ENCODE peak calls at places on chromosomes 13 and 19, in four cellular contexts. One of them, this sample, is unnamed.

GRCh38 chr13:91399189-91400093 is 1.0 kb downstream of the GPC5 start:
- DNase-seq in neuronal stem cell: no peak
- DNase-seq in H1: no peak
- DNase-seq in trophoblast cell: no peak
- DNase-seq in this sample: no peak

GRCh38 chr13:20182231-20182846 is 10.4 kb downstream of the GJB2 start:
- DNase-seq in neuronal stem cell: peak; percentile 74
- DNase-seq in H1: no peak
- DNase-seq in trophoblast cell: peak; percentile 38
- DNase-seq in this sample: peak; percentile 75

GRCh38 chr13:113406321-113407102 is 42.6 kb upstream of the GRTP1 start:
- DNase-seq in neuronal stem cell: no peak
- DNase-seq in H1: no peak
- DNase-seq in trophoblast cell: no peak
- DNase-seq in this sample: no peak

GRCh38 chr19:36254848-36255247 is 39.9 kb downstream of the ZNF146 start:
- DNase-seq in neuronal stem cell: no peak
- DNase-seq in H1: no peak
- DNase-seq in trophoblast cell: no peak
- DNase-seq in this sample: no peak

GRCh38 chr13:73096173-73097117 is 37.6 kb downstream of the KLF5 start:
- DNase-seq in neuronal stem cell: no peak
- DNase-seq in H1: no peak
- DNase-seq in trophoblast cell: peak; percentile 83
- DNase-seq in this sample: no peak

GRCh38 chr13:94641432-94641941 is 39.8 kb downstream of the GPR180 start:
- DNase-seq in neuronal stem cell: no peak
- DNase-seq in H1: no peak
- DNase-seq in trophoblast cell: peak; percentile 5
- DNase-seq in this sample: peak; percentile 84

GRCh38 chr13:41271456-41272285 is 8.3 kb upstream of the MTRF1 start:
- DNase-seq in neuronal stem cell: no peak
- DNase-seq in H1: no peak
- DNase-seq in trophoblast cell: no peak
- DNase-seq in this sample: no peak

GRCh38 chr19:1631557-1632100 is 20.8 kb downstream of the TCF3 start:
- DNase-seq in neuronal stem cell: no peak
- DNase-seq in H1: no peak
- DNase-seq in trophoblast cell: no peak
- DNase-seq in this sample: no peak

GRCh38 chr13:52164989-52165388 is 5.6 kb upstream of the NEK3 start:
- DNase-seq in neuronal stem cell: no peak
- DNase-seq in H1: no peak
- DNase-seq in trophoblast cell: no peak
- DNase-seq in this sample: no peak

GRCh38 chr13:39515231-39515630 is 87.8 kb downstream of the LHFPL6 start:
- DNase-seq in neuronal stem cell: no peak
- DNase-seq in H1: no peak
- DNase-seq in trophoblast cell: no peak
- DNase-seq in this sample: no peak

GRCh38 chr13:39512687-39513086 is 90.3 kb downstream of the LHFPL6 start:
- DNase-seq in neuronal stem cell: no peak
- DNase-seq in H1: no peak
- DNase-seq in trophoblast cell: peak; percentile 61
- DNase-seq in this sample: no peak

GRCh38 chr13:39510296-39510695 is 92.7 kb downstream of the LHFPL6 start:
- DNase-seq in neuronal stem cell: no peak
- DNase-seq in H1: no peak
- DNase-seq in trophoblast cell: peak; percentile 50
- DNase-seq in this sample: no peak

GRCh38 chr13:39516140-39516539 is 86.9 kb downstream of the LHFPL6 start:
- DNase-seq in neuronal stem cell: no peak
- DNase-seq in H1: no peak
- DNase-seq in trophoblast cell: no peak
- DNase-seq in this sample: no peak
- H3K4me3 ChIP-seq in neuronal stem cell: no peak overlapping the region
- H3K4me3 ChIP-seq in H1: no peak overlapping the region
- H3K4me3 ChIP-seq in trophoblast cell: no peak overlapping the region
- H3K4me3 ChIP-seq in this sample: no peak overlapping the region

GRCh38 chr19:45682117-45682516 is 9.6 kb downstream of the SNRPD2 start:
- DNase-seq in neuronal stem cell: no peak
- DNase-seq in H1: no peak
- DNase-seq in trophoblast cell: no peak
- DNase-seq in this sample: no peak
- H3K27me3 ChIP-seq in neuronal stem cell: peaks cover 18% of the 10 kb centered on the region
- H3K27me3 ChIP-seq in H1: no peaks in the 10 kb centered on the region
- H3K27me3 ChIP-seq in trophoblast cell: no peaks in the 10 kb centered on the region
- H3K27me3 ChIP-seq in this sample: peaks cover 17% of the 10 kb centered on the region

DNA sequence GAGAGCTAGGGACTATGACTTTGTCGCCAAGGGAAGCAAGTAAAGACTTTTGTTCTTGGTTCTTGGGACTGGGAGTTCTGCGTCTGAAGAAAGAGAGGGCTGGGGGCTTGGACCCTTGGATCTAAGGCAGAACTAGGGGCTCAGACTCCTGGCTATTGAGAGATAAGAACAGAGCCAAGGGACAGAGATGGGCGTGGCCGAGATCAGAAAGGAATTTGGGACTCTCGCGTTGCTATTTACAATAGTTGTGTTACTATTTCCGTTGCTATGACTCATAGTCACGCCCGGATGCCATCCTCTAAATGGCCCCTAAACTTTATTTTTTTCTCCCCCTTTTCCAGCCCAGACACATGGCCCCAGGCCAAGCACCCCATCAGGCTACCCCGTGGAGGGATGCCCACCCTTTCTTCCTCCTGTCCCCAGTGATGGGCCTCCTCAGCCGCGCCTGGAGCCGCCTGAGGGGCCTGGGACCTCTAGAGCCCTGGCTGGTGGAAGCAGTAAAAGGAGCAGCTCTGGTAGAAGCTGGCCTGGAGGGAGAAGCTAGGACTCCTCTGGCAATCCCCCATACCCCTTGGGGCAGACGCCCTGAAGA is 759 bp downstream of the PPP1R15A start:
- DNase-seq in neuronal stem cell: peak; percentile 84
- DNase-seq in H1: peak; percentile 49
- DNase-seq in trophoblast cell: peak; percentile 83
- DNase-seq in this sample: peak; percentile 93
- H2BK12ac ChIP-seq in neuronal stem cell: no peak overlapping the region
- H2BK12ac ChIP-seq in H1: peak overlapping the region; percentile 64
- H2BK12ac ChIP-seq in trophoblast cell: peak overlapping the region; percentile 17
- H2BK12ac ChIP-seq in this sample: peak overlapping the region; percentile 95

DNA sequence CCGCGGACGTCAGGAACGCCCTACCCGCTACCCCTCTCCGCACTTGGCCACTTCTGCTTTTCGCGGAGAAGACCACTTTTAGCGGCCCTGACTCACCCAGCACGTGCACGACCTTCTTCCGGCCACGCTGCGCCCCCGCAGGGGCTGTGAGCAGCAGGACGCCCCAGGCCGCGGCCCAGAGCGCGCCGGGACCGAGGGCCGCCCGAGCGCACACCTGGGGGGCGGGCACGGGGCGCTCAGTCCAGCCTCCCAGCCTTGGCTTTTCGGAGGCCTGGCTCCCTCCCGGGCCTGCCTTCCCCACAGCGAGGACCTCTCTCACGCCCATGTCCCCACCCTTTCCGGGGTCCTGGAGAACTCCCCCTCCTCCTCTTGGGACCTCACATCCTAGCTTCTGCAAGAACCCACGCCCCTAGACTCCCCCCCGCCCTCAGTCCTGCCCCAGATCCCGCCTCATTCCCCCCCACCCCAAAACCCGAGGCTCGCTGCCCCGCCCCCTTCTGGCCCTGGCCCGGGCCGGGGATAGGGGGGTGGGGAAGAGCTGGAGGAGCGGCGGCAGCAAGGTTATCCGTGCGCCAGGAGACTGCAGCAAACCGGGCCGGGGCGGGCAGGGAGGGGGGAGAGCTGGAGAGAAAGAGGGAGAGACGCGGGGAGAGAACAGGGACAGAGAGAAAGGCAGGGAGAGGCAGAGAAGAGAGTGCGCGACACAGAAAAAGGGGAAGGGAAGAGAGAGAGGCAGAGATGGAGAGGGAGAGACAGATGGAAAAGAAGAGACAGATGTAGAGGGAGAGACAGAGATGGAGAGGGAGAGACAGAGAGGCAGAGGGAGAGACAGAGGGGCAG is 11.5 kb downstream of the TM6SF2 start:
- DNase-seq in neuronal stem cell: peak; percentile 75
- DNase-seq in H1: peak; percentile 53
- DNase-seq in trophoblast cell: no peak
- DNase-seq in this sample: no peak
- H3K4me3 ChIP-seq in neuronal stem cell: peak overlapping the region; percentile 39
- H3K4me3 ChIP-seq in H1: peak overlapping the region; percentile 58
- H3K4me3 ChIP-seq in trophoblast cell: no peak overlapping the region
- H3K4me3 ChIP-seq in this sample: peak overlapping the region; percentile 16

GRCh38 chr19:13027031-13027430 is 31.8 kb downstream of the NFIX start:
- DNase-seq in neuronal stem cell: no peak
- DNase-seq in H1: no peak
- DNase-seq in trophoblast cell: no peak
- DNase-seq in this sample: no peak
- H3K27me3 ChIP-seq in neuronal stem cell: peaks cover 99% of the 10 kb centered on the region
- H3K27me3 ChIP-seq in H1: peaks cover 87% of the 10 kb centered on the region
- H3K27me3 ChIP-seq in trophoblast cell: peaks cover 88% of the 10 kb centered on the region
- H3K27me3 ChIP-seq in this sample: no peaks in the 10 kb centered on the region

DNA sequence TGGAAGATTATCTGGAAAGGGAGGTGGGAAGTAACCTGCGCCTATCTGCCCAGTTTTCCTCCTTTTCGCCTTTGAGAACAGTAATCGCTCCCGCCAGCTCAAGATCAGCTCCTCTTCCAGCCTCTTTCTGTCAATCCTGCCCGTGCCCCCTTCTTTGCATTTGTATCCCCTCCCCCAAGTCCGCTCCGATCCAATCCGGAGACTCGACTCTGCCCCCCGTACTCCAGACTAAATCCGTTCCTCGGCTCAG is 327 bp upstream of the RAB4B start:
- DNase-seq in neuronal stem cell: no peak
- DNase-seq in H1: no peak
- DNase-seq in trophoblast cell: no peak
- DNase-seq in this sample: no peak
- H2BK12ac ChIP-seq in neuronal stem cell: no peak overlapping the region
- H2BK12ac ChIP-seq in H1: peak overlapping the region; percentile 95
- H2BK12ac ChIP-seq in trophoblast cell: peak overlapping the region; percentile 26
- H2BK12ac ChIP-seq in this sample: no peak overlapping the region

GRCh38 chr13:110301606-110302131 is 5.3 kb downstream of the COL4A1 start:
- DNase-seq in neuronal stem cell: no peak
- DNase-seq in H1: no peak
- DNase-seq in trophoblast cell: peak; percentile 58
- DNase-seq in this sample: peak; percentile 85
- H3K4me3 ChIP-seq in neuronal stem cell: no peak overlapping the region
- H3K4me3 ChIP-seq in H1: no peak overlapping the region
- H3K4me3 ChIP-seq in trophoblast cell: no peak overlapping the region
- H3K4me3 ChIP-seq in this sample: no peak overlapping the region

GRCh38 chr13:30133976-30134375 is 173.4 kb downstream of the KATNAL1 start:
- DNase-seq in neuronal stem cell: no peak
- DNase-seq in H1: no peak
- DNase-seq in trophoblast cell: no peak
- DNase-seq in this sample: peak; percentile 81
- H3K27me3 ChIP-seq in neuronal stem cell: no peaks in the 10 kb centered on the region
- H3K27me3 ChIP-seq in H1: no peaks in the 10 kb centered on the region
- H3K27me3 ChIP-seq in trophoblast cell: no peaks in the 10 kb centered on the region
- H3K27me3 ChIP-seq in this sample: peaks cover 25% of the 10 kb centered on the region

DNA sequence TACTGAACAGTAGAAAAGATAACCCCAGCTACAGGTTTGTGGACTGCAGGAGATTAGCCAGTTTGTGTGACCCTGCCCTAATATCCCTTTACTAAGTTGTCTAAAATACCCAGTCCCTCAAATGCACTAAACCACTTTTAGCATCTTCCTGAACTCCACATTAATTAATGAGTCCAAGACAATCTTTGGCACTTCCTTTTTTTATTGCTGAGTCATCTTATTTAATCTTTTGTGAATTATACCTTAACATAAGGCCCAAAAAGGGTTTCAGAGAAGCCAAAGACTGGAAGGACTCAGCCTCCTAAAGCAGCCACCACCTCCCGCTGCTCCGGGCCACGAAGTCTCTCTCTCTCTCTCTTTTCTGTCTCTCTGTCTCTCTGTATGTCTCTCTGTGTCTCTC is 48.8 kb upstream of the PDCD5 start:
- DNase-seq in neuronal stem cell: no peak
- DNase-seq in H1: no peak
- DNase-seq in trophoblast cell: no peak
- DNase-seq in this sample: no peak
- H2BK12ac ChIP-seq in neuronal stem cell: no peak overlapping the region
- H2BK12ac ChIP-seq in H1: no peak overlapping the region
- H2BK12ac ChIP-seq in trophoblast cell: no peak overlapping the region
- H2BK12ac ChIP-seq in this sample: no peak overlapping the region